ENCODE peak calls at places on chromosomes 6 and 20, in ten cellular contexts. H, T, F, X, G, Q, M, L, D and Z are unnamed samples.

GRCh38 chr6:12761376-12762115 is 45.0 kb downstream of the PHACTR1 start:
- DNase-seq in H (no peak), T (no peak), F (no peak), X (no peak), G (no peak), Q (no peak), M (no peak), L (no peak), D (no peak), Z (no peak)

GRCh38 chr6:150272264-150272975 is 96.4 kb upstream of the IYD start:
- DNase-seq in H (no peak), T (no peak), F (no peak), X (no peak), G (no peak), Q (no peak), M (no peak), L (no peak), D (no peak), Z (peak)

GRCh38 chr6:159043986-159044385 is 805 bp downstream of the TAGAP start:
- DNase-seq in H (no peak), T (no peak), F (no peak), X (no peak), G (no peak), Q (no peak), M (no peak), L (no peak), D (no peak), Z (no peak)

GRCh38 chr6:36930483-36930882 is 24.1 kb upstream of the PI16 start:
- DNase-seq in H (no peak), T (no peak), F (no peak), X (no peak), G (no peak), Q (no peak), M (no peak), L (no peak), D (no peak), Z (no peak)

GRCh38 chr6:135083992-135084915 is 29.6 kb upstream of the HBS1L start:
- DNase-seq in H (no peak), T (no peak), F (no peak), X (no peak), G (no peak), Q (no peak), M (no peak), L (no peak), D (no peak), Z (no peak)

GRCh38 chr6:113339173-113339572 is 518.0 kb upstream of the MARCKS start:
- DNase-seq in H (no peak), T (no peak), F (no peak), X (no peak), G (no peak), Q (no peak), M (no peak), L (no peak), D (no peak), Z (no peak)

GRCh38 chr6:8195040-8195713 is 92.8 kb upstream of the EEF1E1 start:
- DNase-seq in H (no peak), T (peak), F (no peak), X (no peak), G (no peak), Q (no peak), M (no peak), L (no peak), D (no peak), Z (no peak)

GRCh38 chr20:4571759-4572531 is 149.8 kb upstream of the PRND start:
- DNase-seq in H (peak), T (no peak), F (no peak), X (no peak), G (no peak), Q (no peak), M (no peak), L (no peak), D (no peak), Z (no peak)

GRCh38 chr20:35972445-35972844 is 4.1 kb downstream of the CNBD2 start:
- DNase-seq in H (no peak), T (no peak), F (no peak), X (no peak), G (no peak), Q (no peak), M (no peak), L (no peak), D (no peak), Z (no peak)

GRCh38 chr6:161744211-161745067 is 470.6 kb upstream of the AGPAT4 start:
- DNase-seq in H (no peak), T (no peak), F (no peak), X (peak), G (no peak), Q (no peak), M (no peak), L (no peak), D (no peak), Z (no peak)

GRCh38 chr6:158903801-158904200 is 84.6 kb upstream of the EZR start:
- DNase-seq in H (no peak), T (no peak), F (no peak), X (no peak), G (no peak), Q (no peak), M (no peak), L (no peak), D (no peak), Z (peak)

GRCh38 chr6:116127771-116128493 is 2.0 kb upstream of the COL10A1 start:
- DNase-seq in H (peak), T (no peak), F (no peak), X (no peak), G (no peak), Q (no peak), M (no peak), L (no peak), D (no peak), Z (no peak)

GRCh38 chr6:39992861-39993622 is 58.8 kb upstream of the MOCS1 start:
- DNase-seq in H (no peak), T (no peak), F (no peak), X (no peak), G (peak), Q (no peak), M (no peak), L (no peak), D (no peak), Z (no peak)

GRCh38 chr20:31987744-31988143 is 19.8 kb downstream of the XKR7 start:
- DNase-seq in H (no peak), T (no peak), F (no peak), X (no peak), G (no peak), Q (no peak), M (no peak), L (no peak), D (no peak), Z (no peak)

DNA sequence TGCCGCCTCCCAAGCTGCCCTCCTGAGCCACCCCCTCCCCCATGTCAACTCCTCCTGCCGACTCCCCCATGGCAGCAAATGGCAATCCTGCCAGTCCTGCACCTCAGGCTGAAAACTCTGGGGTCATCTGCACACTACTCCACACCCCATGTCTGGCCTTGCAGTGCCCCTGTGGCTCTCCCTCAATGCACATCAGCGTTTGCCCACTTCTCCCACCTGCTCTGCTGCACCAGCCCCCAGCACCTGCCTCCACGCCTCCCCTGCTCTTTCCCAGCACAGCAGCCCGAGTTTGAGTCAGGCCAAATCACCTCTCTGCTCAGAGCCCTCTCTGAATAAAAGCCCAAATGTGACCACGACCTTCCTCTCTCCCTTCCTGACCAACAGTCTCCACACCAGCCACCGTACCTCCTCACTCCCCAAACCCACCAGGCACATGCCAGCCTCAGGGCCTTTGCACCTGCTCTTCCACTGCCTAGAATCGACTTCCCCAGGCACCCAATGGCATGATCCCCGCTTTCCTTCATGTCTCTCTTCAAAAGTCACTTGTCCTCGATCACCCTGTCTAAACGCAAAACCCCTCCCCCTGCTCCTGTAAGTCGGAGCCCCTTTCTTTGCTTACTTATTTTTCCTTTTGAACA is 4.3 kb downstream of the PXDC1 start:
- DNase-seq in H (no peak), T (no peak), F (no peak), X (no peak), G (no peak), Q (no peak), M (no peak), L (no peak), D (no peak), Z (no peak)
- TF ChIP-seq POLR2A in H (no peak), T (no peak), F (no peak), X (no peak), G (no peak), Q (no peak), M (no peak), L (no peak), D (no peak), Z (no peak)

GRCh38 chr6:152978058-152978457 is 4.8 kb downstream of the FBXO5 start:
- DNase-seq in H (peak), T (no peak), F (no peak), X (peak), G (no peak), Q (no peak), M (no peak), L (no peak), D (no peak), Z (no peak)
- H3K4me3 ChIP-seq in H (no peak), T (no peak), F (no peak), X (no peak), G (no peak), Q (no peak), M (no peak), L (no peak), D (no peak), Z (no peak)

GRCh38 chr6:722608-723007 is 29.7 kb upstream of the EXOC2 start:
- DNase-seq in H (peak), T (no peak), F (no peak), X (no peak), G (no peak), Q (no peak), M (no peak), L (no peak), D (no peak), Z (no peak)

GRCh38 chr6:718345-718744 is 25.4 kb upstream of the EXOC2 start:
- DNase-seq in H (no peak), T (no peak), F (no peak), X (no peak), G (no peak), Q (no peak), M (no peak), L (no peak), D (no peak), Z (no peak)

GRCh38 chr6:722077-722524 is 29.2 kb upstream of the EXOC2 start:
- DNase-seq in H (peak), T (peak), F (no peak), X (peak), G (peak), Q (peak), M (peak), L (peak), D (peak), Z (peak)

GRCh38 chr6:727796-728195 is 34.9 kb upstream of the EXOC2 start:
- DNase-seq in H (no peak), T (no peak), F (no peak), X (no peak), G (no peak), Q (no peak), M (no peak), L (no peak), D (no peak), Z (no peak)

GRCh38 chr6:723540-723939 is 30.6 kb upstream of the EXOC2 start:
- DNase-seq in H (no peak), T (no peak), F (no peak), X (no peak), G (no peak), Q (no peak), M (no peak), L (no peak), D (no peak), Z (no peak)
- TF ChIP-seq CTCF in H (no peak), T (peak), F (no peak), X (no peak), G (no peak), Q (no peak), M (no peak), L (no peak), D (no peak), Z (no peak)

DNA sequence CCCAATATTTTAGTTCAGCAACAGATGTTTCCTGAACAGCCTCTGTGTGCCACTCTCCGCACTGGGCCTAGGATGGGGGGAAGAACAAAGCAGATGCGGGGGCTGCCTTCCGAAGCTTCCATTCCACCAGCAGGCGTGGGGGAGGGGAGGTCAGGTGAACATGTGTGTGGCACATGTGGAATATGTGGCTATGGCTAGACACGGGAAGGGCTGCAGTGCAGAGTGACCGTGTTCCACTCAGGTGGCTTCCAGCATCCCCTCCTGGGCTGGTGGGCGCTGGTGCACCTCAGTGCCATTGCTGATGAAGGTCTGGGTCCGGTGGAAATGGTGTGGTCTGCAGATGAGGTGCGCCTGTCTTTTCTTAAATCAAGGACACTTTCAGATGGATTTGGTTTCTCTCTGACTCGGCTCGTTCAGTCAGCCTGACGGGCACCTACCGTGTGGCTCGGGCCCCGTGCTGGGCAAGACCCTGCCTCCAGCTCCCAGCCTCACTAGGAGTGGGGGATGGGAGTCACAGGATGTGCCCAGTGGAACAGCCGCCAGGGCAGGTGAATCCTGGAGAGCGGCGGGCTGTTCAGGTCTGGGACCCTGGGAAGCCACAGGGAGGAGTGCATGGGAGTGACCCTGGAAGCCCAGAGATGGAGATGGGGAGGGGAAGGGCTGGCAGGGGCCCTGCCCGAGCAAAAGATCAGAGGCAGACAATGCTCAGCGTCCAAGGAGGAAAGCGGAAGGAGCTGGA is 111.0 kb downstream of the SYCP2 start:
- DNase-seq in H (no peak), T (no peak), F (no peak), X (no peak), G (no peak), Q (no peak), M (no peak), L (no peak), D (no peak), Z (peak)
- TF ChIP-seq POLR2A in H (no peak), T (no peak), F (no peak), X (no peak), G (no peak), Q (no peak), M (no peak), L (no peak), D (no peak), Z (no peak)

DNA sequence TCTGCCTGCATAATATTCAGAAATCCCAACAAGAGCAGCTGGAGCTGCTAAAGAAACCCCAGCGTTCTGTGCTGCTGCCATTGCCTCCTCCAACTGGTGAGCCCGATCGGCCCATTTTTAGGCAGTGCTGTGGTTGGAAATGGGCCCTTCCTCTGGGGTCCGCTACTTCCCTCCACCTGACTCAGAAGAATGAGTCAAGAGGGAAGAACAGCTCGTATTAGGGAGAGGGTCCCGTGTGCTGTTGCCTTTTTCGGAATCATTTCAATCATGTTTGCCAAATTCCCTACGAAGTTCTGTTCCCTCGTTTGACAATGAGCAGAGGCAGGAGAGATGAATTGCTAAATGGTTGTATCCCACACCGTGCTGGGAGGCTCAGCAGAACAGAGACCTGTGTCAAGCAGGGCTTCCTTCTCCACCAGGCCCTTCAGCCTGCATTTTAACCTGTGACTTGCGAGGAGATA is 38.4 kb downstream of the THBS2 start:
- DNase-seq in H (peak), T (no peak), F (no peak), X (no peak), G (no peak), Q (no peak), M (no peak), L (peak), D (no peak), Z (no peak)
- H3K4me3 ChIP-seq in H (no peak), T (no peak), F (no peak), X (no peak), G (no peak), Q (no peak), M (no peak), L (peak), D (no peak), Z (no peak)

GRCh38 chr6:108873971-108874370 is 25.7 kb downstream of the ARMC2 start:
- DNase-seq in H (no peak), T (no peak), F (no peak), X (no peak), G (no peak), Q (no peak), M (no peak), L (no peak), D (no peak), Z (no peak)

GRCh38 chr6:108874470-108875160 is 26.4 kb downstream of the ARMC2 start:
- DNase-seq in H (peak), T (no peak), F (no peak), X (peak), G (no peak), Q (no peak), M (no peak), L (no peak), D (peak), Z (no peak)

GRCh38 chr6:108872001-108872974 is 24.1 kb downstream of the ARMC2 start:
- DNase-seq in H (no peak), T (no peak), F (no peak), X (no peak), G (no peak), Q (no peak), M (no peak), L (peak), D (no peak), Z (no peak)

GRCh38 chr6:108875161-108875555 is 26.9 kb downstream of the ARMC2 start:
- DNase-seq in H (no peak), T (no peak), F (no peak), X (no peak), G (no peak), Q (no peak), M (no peak), L (no peak), D (no peak), Z (no peak)

DNA sequence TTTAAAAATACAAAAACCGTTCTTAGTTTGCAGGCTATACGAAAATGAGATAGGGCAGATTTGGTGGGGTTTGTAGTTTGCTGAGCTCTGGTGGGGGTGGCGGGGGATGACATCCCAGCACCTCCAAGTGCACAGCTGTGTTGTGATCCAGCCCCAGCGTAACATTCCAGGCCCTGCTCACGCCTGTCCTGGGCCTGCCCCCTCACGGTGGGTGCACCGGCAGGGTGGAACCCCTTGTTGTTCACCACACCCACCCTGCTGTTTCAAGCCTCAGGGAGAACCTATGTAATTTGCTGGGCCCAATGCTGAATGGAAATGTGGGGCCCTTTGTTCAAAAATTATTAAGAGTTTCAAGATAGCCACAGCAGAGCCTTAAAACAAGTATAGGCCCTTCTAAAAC is 25.0 kb downstream of the ARMC2 start:
- DNase-seq in H (no peak), T (no peak), F (no peak), X (no peak), G (no peak), Q (no peak), M (no peak), L (no peak), D (no peak), Z (no peak)
- TF ChIP-seq CTCF in H (no peak), T (no peak), F (no peak), X (no peak), G (no peak), Q (no peak), M (no peak), L (no peak), D (no peak), Z (no peak)

GRCh38 chr6:28277746-28278145 is 3.6 kb upstream of the PGBD1 start:
- DNase-seq in H (no peak), T (no peak), F (no peak), X (no peak), G (no peak), Q (no peak), M (no peak), L (no peak), D (no peak), Z (no peak)

GRCh38 chr6:28282923-28283322 is 1.6 kb downstream of the PGBD1 start:
- DNase-seq in H (no peak), T (no peak), F (no peak), X (no peak), G (no peak), Q (no peak), M (no peak), L (no peak), D (no peak), Z (no peak)

GRCh38 chr6:28280595-28281287 is 631 bp upstream of the PGBD1 start:
- DNase-seq in H (no peak), T (no peak), F (no peak), X (no peak), G (no peak), Q (no peak), M (no peak), L (no peak), D (no peak), Z (no peak)

GRCh38 chr6:28281288-28282064 is at the start of gene PGBD1:
- DNase-seq in H (peak), T (peak), F (no peak), X (peak), G (peak), Q (peak), M (peak), L (peak), D (peak), Z (peak)
- TF ChIP-seq POLR2A in H (peak), T (no peak), F (no peak), X (peak), G (peak), Q (no peak), M (no peak), L (no peak), D (no peak), Z (no peak)

DNA sequence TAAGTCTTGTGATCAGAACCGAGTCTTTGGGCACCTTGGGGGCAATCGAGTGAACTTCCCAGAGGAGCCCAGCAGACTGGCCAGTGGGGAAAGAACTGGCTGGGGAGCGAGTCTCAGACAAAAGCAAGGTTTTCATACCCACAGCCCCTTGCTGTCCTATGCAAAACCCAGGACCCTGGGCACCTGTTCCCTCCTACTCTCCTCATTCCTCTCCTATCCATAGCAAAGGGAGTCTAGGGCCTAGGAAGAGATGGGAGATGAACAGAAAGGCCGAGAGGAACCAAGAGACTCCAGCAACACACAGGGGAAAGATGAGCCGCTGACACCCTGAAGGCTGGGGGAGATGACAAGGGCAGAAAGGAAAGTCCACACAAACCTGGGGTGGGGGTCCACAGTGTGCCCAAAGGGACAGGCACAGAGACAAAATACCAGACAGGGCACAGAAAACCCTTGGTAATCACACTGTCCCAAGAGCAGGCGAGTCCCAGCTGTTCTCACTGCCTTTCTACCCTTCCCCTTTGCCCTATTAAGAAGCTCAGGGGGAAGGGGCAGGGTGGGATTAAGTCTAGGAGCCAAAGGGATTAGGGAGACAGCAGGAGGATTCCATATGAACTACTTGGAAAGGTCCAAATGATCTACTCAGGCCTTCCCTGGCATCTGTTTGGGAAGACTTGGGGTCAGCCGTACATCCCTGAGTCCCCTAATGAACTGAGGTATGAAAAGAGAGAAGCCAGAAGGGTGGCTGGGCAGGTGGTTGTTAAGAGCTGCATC is 6.5 kb downstream of the PPP1R18 start:
- DNase-seq in H (no peak), T (no peak), F (no peak), X (no peak), G (no peak), Q (no peak), M (no peak), L (no peak), D (no peak), Z (no peak)
- H3K4me3 ChIP-seq in H (no peak), T (no peak), F (no peak), X (no peak), G (no peak), Q (peak), M (no peak), L (peak), D (peak), Z (no peak)

GRCh38 chr20:39112196-39112743 is 150.1 kb downstream of the DHX35 start:
- DNase-seq in H (peak), T (peak), F (no peak), X (peak), G (peak), Q (peak), M (peak), L (no peak), D (no peak), Z (no peak)
- TF ChIP-seq CTCF in H (peak), T (peak), F (peak), X (peak), G (peak), Q (no peak), M (peak), L (no peak), D (peak), Z (no peak)